ENCODE peak calls at places on chromosomes 12 and 14, in eight cellular contexts. K is right lobe of liver, R is RWPE1, E is HCT116, A is pancreas, X is suprapubic skin, O is brain microvascular endothelial cell, T is OCI-LY7. Z is an unnamed sample.

GRCh38 chr12:121534495-121535148 is 46.2 kb downstream of the KDM2B start:
- DNase-seq in K (no peak), R (no peak), E (no peak), A (no peak), X (no peak), O (no peak), T (peak), Z (no peak)

GRCh38 chr12:3725267-3726115 is 27.4 kb downstream of the CRACR2A start:
- DNase-seq in K (no peak), R (no peak), E (no peak), A (no peak), X (no peak), O (no peak), T (no peak), Z (no peak)

GRCh38 chr12:25689996-25690501 is 137.0 kb upstream of the LMNTD1 start:
- DNase-seq in K (peak), R (peak), E (no peak), A (peak), X (no peak), O (no peak), T (no peak), Z (no peak)

GRCh38 chr12:12734561-12735071 is 17.4 kb downstream of the CDKN1B start:
- DNase-seq in K (no peak), R (no peak), E (no peak), A (no peak), X (no peak), O (no peak), T (no peak), Z (no peak)

GRCh38 chr12:2244013-2244861 is 191.4 kb downstream of the CACNA1C start:
- DNase-seq in K (no peak), R (peak), E (peak), A (no peak), X (no peak), O (peak), T (no peak), Z (no peak)

GRCh38 chr14:39988939-39989338 is 556.7 kb upstream of the FBXO33 start:
- DNase-seq in K (no peak), R (peak), E (peak), A (no peak), X (no peak), O (no peak), T (peak), Z (peak)

GRCh38 chr14:91230363-91231035 is 14.0 kb downstream of the GPR68 start:
- DNase-seq in K (no peak), R (no peak), E (no peak), A (no peak), X (no peak), O (peak), T (no peak), Z (no peak)

GRCh38 chr14:55103005-55103640 is 25.9 kb upstream of the LGALS3 start:
- DNase-seq in K (peak), R (peak), E (peak), A (no peak), X (peak), O (peak), T (peak), Z (peak)

GRCh38 chr14:101313268-101313667 is 248.0 kb upstream of the DIO3 start:
- DNase-seq in K (no peak), R (no peak), E (no peak), A (no peak), X (no peak), O (no peak), T (peak), Z (no peak)

GRCh38 chr12:46998811-46999368 is 80.5 kb upstream of the PCED1B start:
- DNase-seq in K (no peak), R (peak), E (no peak), A (no peak), X (no peak), O (peak), T (no peak), Z (peak)

GRCh38 chr12:120229071-120229582 is 28.2 kb upstream of the RPLP0 start:
- DNase-seq in K (no peak), R (no peak), E (no peak), A (no peak), X (no peak), O (no peak), T (peak), Z (peak)

GRCh38 chr12:76143343-76144252 is 59.1 kb upstream of the NAP1L1 start:
- DNase-seq in K (no peak), R (no peak), E (no peak), A (no peak), X (no peak), O (no peak), T (no peak), Z (no peak)

GRCh38 chr14:61516957-61517356 is 178.4 kb upstream of the HIF1A start:
- DNase-seq in K (no peak), R (no peak), E (no peak), A (no peak), X (no peak), O (no peak), T (no peak), Z (no peak)

GRCh38 chr12:450438-450837 is 9.3 kb upstream of the B4GALNT3 start:
- DNase-seq in K (no peak), R (no peak), E (no peak), A (no peak), X (no peak), O (no peak), T (no peak), Z (no peak)

GRCh38 chr12:20194171-20194570 is 174.2 kb upstream of the PDE3A start:
- DNase-seq in K (no peak), R (no peak), E (no peak), A (no peak), X (no peak), O (no peak), T (no peak), Z (no peak)

GRCh38 chr12:89707992-89708792 is 446 bp downstream of the ATP2B1 start:
- DNase-seq in K (peak), R (no peak), E (no peak), A (peak), X (peak), O (peak), T (peak), Z (no peak)

GRCh38 chr12:109725321-109726105 is 11.9 kb downstream of the FAM222A start:
- DNase-seq in K (no peak), R (no peak), E (no peak), A (peak), X (no peak), O (no peak), T (no peak), Z (no peak)

GRCh38 chr12:109727039-109727723 is 13.6 kb downstream of the FAM222A start:
- DNase-seq in K (no peak), R (no peak), E (no peak), A (peak), X (peak), O (no peak), T (no peak), Z (no peak)

GRCh38 chr12:109724321-109724892 is 10.8 kb downstream of the FAM222A start:
- DNase-seq in K (peak), R (no peak), E (no peak), A (peak), X (no peak), O (no peak), T (no peak), Z (no peak)

GRCh38 chr12:109726511-109727038 is 12.9 kb downstream of the FAM222A start:
- DNase-seq in K (no peak), R (no peak), E (no peak), A (peak), X (peak), O (no peak), T (no peak), Z (no peak)

GRCh38 chr12:109726106-109726497 is 12.5 kb downstream of the FAM222A start:
- DNase-seq in K (no peak), R (no peak), E (no peak), A (no peak), X (no peak), O (no peak), T (no peak), Z (no peak)
- H3K27ac ChIP-seq in K (no peak), R (no peak), E (no peak), A (peak), X (peak), O (no peak), T (no peak), Z (no peak)

GRCh38 chr12:57607958-57608663 is 3.1 kb upstream of the ARHGEF25 start:
- DNase-seq in K (no peak), R (no peak), E (no peak), A (no peak), X (no peak), O (no peak), T (no peak), Z (no peak)
- TF ChIP-seq CTCF in K (no peak), R (no peak), E (no peak), A (no peak), X (no peak), O (no peak), T (no peak), Z (no peak)

GRCh38 chr12:54133663-54134375 is 55.0 kb downstream of the SMUG1 start:
- DNase-seq in K (no peak), R (no peak), E (no peak), A (no peak), X (no peak), O (no peak), T (no peak), Z (no peak)
- H3K27ac ChIP-seq in K (no peak), R (no peak), E (no peak), A (no peak), X (no peak), O (no peak), T (no peak), Z (no peak)

GRCh38 chr12:7319934-7320333 is 16.1 kb downstream of the ACSM4 start:
- DNase-seq in K (no peak), R (no peak), E (no peak), A (no peak), X (no peak), O (no peak), T (peak), Z (no peak)
- TF ChIP-seq CTCF in K (no peak), R (no peak), E (no peak), A (no peak), X (no peak), O (no peak), T (peak), Z (peak)

DNA sequence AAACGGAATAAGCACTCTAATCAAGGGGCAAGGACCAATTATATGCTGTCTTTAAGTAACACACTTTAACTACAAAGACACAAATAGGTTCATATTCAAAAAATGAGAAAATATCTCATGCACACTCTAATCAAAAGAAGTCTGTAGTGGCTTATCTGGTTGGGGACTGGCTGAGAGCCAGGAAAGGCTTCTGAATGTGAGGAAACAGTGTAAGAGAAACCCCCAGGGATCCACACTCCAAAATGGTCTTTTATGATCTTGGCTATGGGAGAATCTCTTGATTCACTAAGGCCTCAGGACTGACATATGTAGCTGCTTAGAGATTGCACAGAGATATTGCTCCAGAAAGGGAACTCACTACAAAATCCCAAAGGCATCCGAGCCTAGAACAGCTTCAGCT is 10.3 kb downstream of the CTSG start:
- DNase-seq in K (no peak), R (no peak), E (no peak), A (no peak), X (no peak), O (no peak), T (no peak), Z (no peak)
- H3K27ac ChIP-seq in K (no peak), R (no peak), E (no peak), A (no peak), X (no peak), O (no peak), T (no peak), Z (no peak)